ENCODE peak calls at places on chromosome 22, in seven cellular contexts. One of them, this sample, is unnamed.

GRCh38 chr22:36470162-36470993 is 11.1 kb downstream of the TXN2 start:
- DNase-seq in lower lobe of right lung: peak; percentile 86
- DNase-seq in OCI-LY7: peak; percentile 88
- DNase-seq in upper lobe of right lung: peak; percentile 85
- DNase-seq in stomach: peak; percentile 87
- DNase-seq in right lobe of liver: peak; percentile 83
- DNase-seq in cardiac muscle cell: peak; percentile 89
- DNase-seq in this sample: peak; percentile 91

GRCh38 chr22:38418589-38418988 is 36.4 kb downstream of the KCNJ4 start:
- DNase-seq in cardiac muscle cell: no peak
- DNase-seq in upper lobe of right lung: no peak
- DNase-seq in right lobe of liver: peak; percentile 45
- DNase-seq in OCI-LY7: no peak
- DNase-seq in lower lobe of right lung: peak; percentile 19
- DNase-seq in stomach: no peak
- DNase-seq in this sample: peak; percentile 49

GRCh38 chr22:19149047-19149883 is 827 bp downstream of the GSC2 start:
- DNase-seq in upper lobe of right lung: peak; percentile 61
- DNase-seq in cardiac muscle cell: peak; percentile 8
- DNase-seq in lower lobe of right lung: no peak
- DNase-seq in OCI-LY7: no peak
- DNase-seq in right lobe of liver: peak; percentile 42
- DNase-seq in stomach: no peak
- DNase-seq in this sample: no peak

GRCh38 chr22:47549741-47550340 is 787.4 kb downstream of the TBC1D22A start:
- DNase-seq in lower lobe of right lung: no peak
- DNase-seq in upper lobe of right lung: no peak
- DNase-seq in cardiac muscle cell: no peak
- DNase-seq in right lobe of liver: no peak
- DNase-seq in stomach: peak; percentile 24
- DNase-seq in OCI-LY7: no peak
- DNase-seq in this sample: no peak

GRCh38 chr22:37343343-37343742 is 61.0 kb downstream of the CYTH4 start:
- DNase-seq in lower lobe of right lung: no peak
- DNase-seq in OCI-LY7: no peak
- DNase-seq in cardiac muscle cell: no peak
- DNase-seq in stomach: no peak
- DNase-seq in right lobe of liver: no peak
- DNase-seq in upper lobe of right lung: no peak
- DNase-seq in this sample: no peak

GRCh38 chr22:44889233-44889878 is 120.4 kb downstream of the PHF21B start:
- DNase-seq in upper lobe of right lung: peak; percentile 42
- DNase-seq in cardiac muscle cell: no peak
- DNase-seq in stomach: no peak
- DNase-seq in OCI-LY7: no peak
- DNase-seq in lower lobe of right lung: no peak
- DNase-seq in right lobe of liver: peak; percentile 31
- DNase-seq in this sample: peak; percentile 45

GRCh38 chr22:41862530-41863266 is 29.8 kb downstream of the SREBF2 start:
- DNase-seq in upper lobe of right lung: no peak
- DNase-seq in stomach: no peak
- DNase-seq in cardiac muscle cell: peak; percentile 21
- DNase-seq in OCI-LY7: peak; percentile 34
- DNase-seq in lower lobe of right lung: no peak
- DNase-seq in right lobe of liver: no peak
- DNase-seq in this sample: no peak

GRCh38 chr22:35400335-35400680 is 368 bp downstream of the MCM5 start:
- DNase-seq in cardiac muscle cell: peak; percentile 20
- DNase-seq in right lobe of liver: no peak
- DNase-seq in OCI-LY7: peak; percentile 53
- DNase-seq in stomach: no peak
- DNase-seq in upper lobe of right lung: no peak
- DNase-seq in lower lobe of right lung: no peak
- DNase-seq in this sample: peak; percentile 83

GRCh38 chr22:43501951-43502874 is 90.4 kb downstream of the MPPED1 start:
- DNase-seq in upper lobe of right lung: no peak
- DNase-seq in right lobe of liver: no peak
- DNase-seq in lower lobe of right lung: no peak
- DNase-seq in OCI-LY7: no peak
- DNase-seq in cardiac muscle cell: no peak
- DNase-seq in stomach: no peak
- DNase-seq in this sample: peak; percentile 47

GRCh38 chr22:27238935-27239510 is 562.5 kb downstream of the MN1 start:
- DNase-seq in OCI-LY7: no peak
- DNase-seq in upper lobe of right lung: peak; percentile 70
- DNase-seq in stomach: no peak
- DNase-seq in lower lobe of right lung: peak; percentile 52
- DNase-seq in cardiac muscle cell: peak; percentile 76
- DNase-seq in right lobe of liver: peak; percentile 59
- DNase-seq in this sample: peak; percentile 90

GRCh38 chr22:44245438-44245837 is 64.7 kb downstream of the PARVG start:
- DNase-seq in right lobe of liver: no peak
- DNase-seq in OCI-LY7: no peak
- DNase-seq in upper lobe of right lung: no peak
- DNase-seq in stomach: peak; percentile 3
- DNase-seq in cardiac muscle cell: no peak
- DNase-seq in lower lobe of right lung: no peak
- DNase-seq in this sample: no peak

GRCh38 chr22:21939392-21940319 is 13.0 kb downstream of the PPM1F start:
- DNase-seq in right lobe of liver: no peak
- DNase-seq in lower lobe of right lung: no peak
- DNase-seq in upper lobe of right lung: no peak
- DNase-seq in cardiac muscle cell: no peak
- DNase-seq in OCI-LY7: no peak
- DNase-seq in stomach: no peak
- DNase-seq in this sample: no peak

GRCh38 chr22:23137905-23138520 is 3.8 kb downstream of the RSPH14 start:
- DNase-seq in lower lobe of right lung: no peak
- DNase-seq in right lobe of liver: peak; percentile 38
- DNase-seq in OCI-LY7: peak; percentile 89
- DNase-seq in upper lobe of right lung: no peak
- DNase-seq in stomach: no peak
- DNase-seq in cardiac muscle cell: no peak
- DNase-seq in this sample: no peak

GRCh38 chr22:42468841-42469240 is 36.6 kb upstream of the NFAM1 start:
- DNase-seq in upper lobe of right lung: no peak
- DNase-seq in lower lobe of right lung: no peak
- DNase-seq in stomach: no peak
- DNase-seq in cardiac muscle cell: no peak
- DNase-seq in right lobe of liver: no peak
- DNase-seq in OCI-LY7: no peak
- DNase-seq in this sample: peak; percentile 19

GRCh38 chr22:20721409-20722218 is 52.3 kb upstream of the SERPIND1 start:
- DNase-seq in cardiac muscle cell: no peak
- DNase-seq in upper lobe of right lung: no peak
- DNase-seq in stomach: no peak
- DNase-seq in lower lobe of right lung: no peak
- DNase-seq in OCI-LY7: no peak
- DNase-seq in right lobe of liver: no peak
- DNase-seq in this sample: peak; percentile 58
- H3K4me3 ChIP-seq in cardiac muscle cell: no peak overlapping the region
- H3K4me3 ChIP-seq in upper lobe of right lung: no peak overlapping the region
- H3K4me3 ChIP-seq in stomach: no peak overlapping the region
- H3K4me3 ChIP-seq in lower lobe of right lung: no peak overlapping the region
- H3K4me3 ChIP-seq in OCI-LY7: no peak overlapping the region
- H3K4me3 ChIP-seq in right lobe of liver: no peak overlapping the region
- H3K4me3 ChIP-seq in this sample: no peak overlapping the region

GRCh38 chr22:25764270-25765015 is 22.5 kb downstream of the MYO18B start:
- DNase-seq in stomach: no peak
- DNase-seq in lower lobe of right lung: no peak
- DNase-seq in cardiac muscle cell: no peak
- DNase-seq in right lobe of liver: no peak
- DNase-seq in upper lobe of right lung: no peak
- DNase-seq in OCI-LY7: no peak
- DNase-seq in this sample: no peak

GRCh38 chr22:25765801-25766200 is 23.8 kb downstream of the MYO18B start:
- DNase-seq in stomach: no peak
- DNase-seq in OCI-LY7: no peak
- DNase-seq in right lobe of liver: no peak
- DNase-seq in lower lobe of right lung: no peak
- DNase-seq in cardiac muscle cell: no peak
- DNase-seq in upper lobe of right lung: no peak
- DNase-seq in this sample: no peak

GRCh38 chr22:25765016-25765367 is 23.0 kb downstream of the MYO18B start:
- DNase-seq in lower lobe of right lung: no peak
- DNase-seq in right lobe of liver: no peak
- DNase-seq in upper lobe of right lung: no peak
- DNase-seq in cardiac muscle cell: no peak
- DNase-seq in OCI-LY7: no peak
- DNase-seq in stomach: no peak
- DNase-seq in this sample: no peak

GRCh38 chr22:25763239-25763777 is 21.3 kb downstream of the MYO18B start:
- DNase-seq in OCI-LY7: no peak
- DNase-seq in upper lobe of right lung: no peak
- DNase-seq in cardiac muscle cell: no peak
- DNase-seq in lower lobe of right lung: no peak
- DNase-seq in stomach: no peak
- DNase-seq in right lobe of liver: no peak
- DNase-seq in this sample: no peak

GRCh38 chr22:25766418-25766817 is 24.4 kb downstream of the MYO18B start:
- DNase-seq in OCI-LY7: no peak
- DNase-seq in cardiac muscle cell: no peak
- DNase-seq in right lobe of liver: no peak
- DNase-seq in lower lobe of right lung: no peak
- DNase-seq in upper lobe of right lung: no peak
- DNase-seq in stomach: no peak
- DNase-seq in this sample: no peak
- H3K27ac ChIP-seq in OCI-LY7: no peak overlapping the region
- H3K27ac ChIP-seq in cardiac muscle cell: no peak overlapping the region
- H3K27ac ChIP-seq in right lobe of liver: no peak overlapping the region
- H3K27ac ChIP-seq in lower lobe of right lung: no peak overlapping the region
- H3K27ac ChIP-seq in upper lobe of right lung: no peak overlapping the region
- H3K27ac ChIP-seq in stomach: no peak overlapping the region
- H3K27ac ChIP-seq in this sample: no peak overlapping the region

DNA sequence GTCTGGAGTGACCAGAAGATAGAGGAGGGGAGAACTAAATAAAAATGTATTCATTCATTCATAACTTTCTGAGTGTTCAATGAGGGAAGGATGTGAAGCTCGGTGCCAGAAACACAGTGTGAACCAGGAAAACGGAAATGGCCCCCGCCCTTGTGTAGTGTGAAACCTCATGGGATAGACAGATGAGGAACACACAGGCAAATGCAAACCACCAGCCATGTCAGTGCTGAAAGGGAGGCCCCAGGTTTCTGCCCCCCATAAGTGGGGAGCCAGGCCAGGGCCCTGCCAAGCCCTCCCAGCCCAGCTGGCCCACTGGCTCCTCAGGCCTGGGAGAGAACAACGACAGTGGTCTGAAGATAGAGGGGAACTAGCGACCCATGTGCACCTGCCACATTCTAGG is 30.5 kb downstream of the LARGE1 start:
- DNase-seq in right lobe of liver: no peak
- DNase-seq in cardiac muscle cell: no peak
- DNase-seq in upper lobe of right lung: no peak
- DNase-seq in stomach: no peak
- DNase-seq in lower lobe of right lung: no peak
- DNase-seq in OCI-LY7: peak; percentile 51
- DNase-seq in this sample: no peak
- H3K36me3 ChIP-seq in right lobe of liver: no peaks in the 10 kb centered on the region
- H3K36me3 ChIP-seq in cardiac muscle cell: no peaks in the 10 kb centered on the region
- H3K36me3 ChIP-seq in upper lobe of right lung: no peaks in the 10 kb centered on the region
- H3K36me3 ChIP-seq in stomach: no peaks in the 10 kb centered on the region
- H3K36me3 ChIP-seq in lower lobe of right lung: no peaks in the 10 kb centered on the region
- H3K36me3 ChIP-seq in OCI-LY7: peaks cover 3% of the 10 kb centered on the region
- H3K36me3 ChIP-seq in this sample: no peaks in the 10 kb centered on the region

DNA sequence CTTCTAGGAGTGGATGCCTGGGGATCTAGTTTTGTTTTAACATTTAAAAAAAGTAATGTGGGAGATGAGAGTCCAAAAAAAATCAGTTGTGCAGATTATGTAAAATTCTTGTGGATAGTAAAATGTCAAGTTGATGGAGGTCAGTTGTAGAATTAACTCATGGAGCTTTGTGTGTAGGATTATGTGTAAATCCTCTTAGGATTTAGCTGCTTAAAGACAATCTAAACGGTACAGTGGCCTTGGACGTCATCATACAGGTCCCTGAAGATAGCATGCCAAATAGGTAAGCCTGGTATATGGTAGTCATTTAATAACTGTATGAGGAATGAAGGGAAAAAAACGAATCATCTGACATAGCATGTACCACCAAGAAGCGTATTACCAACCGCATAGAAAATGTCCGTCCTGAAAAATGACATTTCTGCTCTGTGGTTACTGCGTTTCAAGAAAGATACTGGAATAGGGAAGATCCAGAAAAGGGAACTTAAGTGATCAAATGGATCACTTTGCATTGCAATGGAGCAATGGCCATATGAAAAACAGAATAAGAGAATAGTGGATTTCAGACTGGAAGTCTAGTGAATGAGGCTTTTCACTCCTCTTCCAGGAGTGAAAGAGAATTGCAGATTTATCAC is 61.3 kb downstream of the BCL2L13 start:
- DNase-seq in lower lobe of right lung: no peak
- DNase-seq in right lobe of liver: no peak
- DNase-seq in upper lobe of right lung: no peak
- DNase-seq in cardiac muscle cell: no peak
- DNase-seq in stomach: no peak
- DNase-seq in OCI-LY7: no peak
- DNase-seq in this sample: no peak
- H3K4me3 ChIP-seq in lower lobe of right lung: no peak overlapping the region
- H3K4me3 ChIP-seq in right lobe of liver: no peak overlapping the region
- H3K4me3 ChIP-seq in upper lobe of right lung: no peak overlapping the region
- H3K4me3 ChIP-seq in cardiac muscle cell: no peak overlapping the region
- H3K4me3 ChIP-seq in stomach: no peak overlapping the region
- H3K4me3 ChIP-seq in OCI-LY7: no peak overlapping the region
- H3K4me3 ChIP-seq in this sample: no peak overlapping the region

GRCh38 chr22:29801796-29802195 is 34.6 kb downstream of the UQCR10 start:
- DNase-seq in lower lobe of right lung: no peak
- DNase-seq in right lobe of liver: no peak
- DNase-seq in OCI-LY7: no peak
- DNase-seq in upper lobe of right lung: no peak
- DNase-seq in cardiac muscle cell: no peak
- DNase-seq in stomach: no peak
- DNase-seq in this sample: no peak
- H3K27ac ChIP-seq in lower lobe of right lung: peak overlapping the region; percentile 81
- H3K27ac ChIP-seq in right lobe of liver: no peak overlapping the region
- H3K27ac ChIP-seq in OCI-LY7: no peak overlapping the region
- H3K27ac ChIP-seq in upper lobe of right lung: peak overlapping the region; percentile 70
- H3K27ac ChIP-seq in cardiac muscle cell: peak overlapping the region; percentile 70
- H3K27ac ChIP-seq in stomach: peak overlapping the region; percentile 69
- H3K27ac ChIP-seq in this sample: no peak overlapping the region

GRCh38 chr22:46397514-46397913 is 62.0 kb downstream of the TRMU start:
- DNase-seq in right lobe of liver: no peak
- DNase-seq in stomach: no peak
- DNase-seq in upper lobe of right lung: no peak
- DNase-seq in OCI-LY7: no peak
- DNase-seq in cardiac muscle cell: no peak
- DNase-seq in lower lobe of right lung: no peak
- DNase-seq in this sample: no peak
- H3K36me3 ChIP-seq in right lobe of liver: no peaks in the 10 kb centered on the region
- H3K36me3 ChIP-seq in stomach: no peaks in the 10 kb centered on the region
- H3K36me3 ChIP-seq in upper lobe of right lung: peaks cover 6% of the 10 kb centered on the region
- H3K36me3 ChIP-seq in OCI-LY7: no peaks in the 10 kb centered on the region
- H3K36me3 ChIP-seq in cardiac muscle cell: peaks cover 3% of the 10 kb centered on the region
- H3K36me3 ChIP-seq in lower lobe of right lung: peaks cover 11% of the 10 kb centered on the region
- H3K36me3 ChIP-seq in this sample: peaks cover 9% of the 10 kb centered on the region

DNA sequence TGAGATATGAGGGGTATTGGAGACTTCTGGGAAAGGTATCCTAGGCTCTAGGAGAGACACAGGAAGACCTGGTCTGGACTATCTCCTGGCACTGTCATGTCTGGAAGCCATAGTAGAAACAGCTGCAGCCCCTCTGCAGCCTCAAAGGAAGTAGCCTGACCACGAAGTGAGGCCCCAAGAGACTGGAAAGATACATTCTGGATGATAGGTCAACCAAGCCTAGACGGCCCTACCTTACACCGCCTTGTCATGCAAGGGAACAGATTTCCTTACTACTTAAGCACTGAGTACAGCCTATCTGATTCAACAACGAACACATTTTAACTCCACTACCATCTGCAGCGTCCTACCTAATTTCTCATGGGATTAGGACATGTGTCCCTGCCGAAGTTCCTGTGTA is 31.1 kb downstream of the UQCR10 start:
- DNase-seq in lower lobe of right lung: no peak
- DNase-seq in right lobe of liver: no peak
- DNase-seq in upper lobe of right lung: no peak
- DNase-seq in stomach: no peak
- DNase-seq in cardiac muscle cell: no peak
- DNase-seq in OCI-LY7: peak; percentile 63
- DNase-seq in this sample: no peak
- H3K4me3 ChIP-seq in lower lobe of right lung: no peak overlapping the region
- H3K4me3 ChIP-seq in right lobe of liver: no peak overlapping the region
- H3K4me3 ChIP-seq in upper lobe of right lung: no peak overlapping the region
- H3K4me3 ChIP-seq in stomach: no peak overlapping the region
- H3K4me3 ChIP-seq in cardiac muscle cell: no peak overlapping the region
- H3K4me3 ChIP-seq in OCI-LY7: peak overlapping the region; percentile 2
- H3K4me3 ChIP-seq in this sample: no peak overlapping the region